ENCODE peak calls at places on chromosomes 6 and 20, in six cellular contexts. One of them, this sample, is unnamed.

GRCh38 chr20:32437391-32438074 is 79.4 kb downstream of the ASXL1 start:
- DNase-seq in NCI-H460: no peak
- DNase-seq in iPS-NIHi11: no peak
- DNase-seq in HTR-8/SVneo: no peak
- DNase-seq in activated gamma-delta T cell treated with Interleukin-2 at 50 U/mL for 16 hours: no peak
- DNase-seq in T-cell: no peak
- DNase-seq in this sample: no peak

GRCh38 chr6:122717350-122717749 is 62.2 kb upstream of the FABP7 start:
- DNase-seq in NCI-H460: no peak
- DNase-seq in activated gamma-delta T cell treated with Interleukin-2 at 50 U/mL for 16 hours: no peak
- DNase-seq in T-cell: no peak
- DNase-seq in iPS-NIHi11: peak
- DNase-seq in HTR-8/SVneo: no peak
- DNase-seq in this sample: peak

GRCh38 chr20:58143531-58143930 is 84.9 kb downstream of the ANKRD60 start:
- DNase-seq in activated gamma-delta T cell treated with Interleukin-2 at 50 U/mL for 16 hours: no peak
- DNase-seq in T-cell: no peak
- DNase-seq in iPS-NIHi11: no peak
- DNase-seq in NCI-H460: no peak
- DNase-seq in HTR-8/SVneo: no peak
- DNase-seq in this sample: no peak

GRCh38 chr6:137051790-137052472 is 7.2 kb upstream of the IL20RA start:
- DNase-seq in NCI-H460: no peak
- DNase-seq in T-cell: no peak
- DNase-seq in activated gamma-delta T cell treated with Interleukin-2 at 50 U/mL for 16 hours: no peak
- DNase-seq in HTR-8/SVneo: no peak
- DNase-seq in iPS-NIHi11: no peak
- DNase-seq in this sample: no peak

GRCh38 chr20:21090112-21090737 is 15.9 kb downstream of the LINC00237 start:
- DNase-seq in iPS-NIHi11: no peak
- DNase-seq in T-cell: no peak
- DNase-seq in HTR-8/SVneo: no peak
- DNase-seq in activated gamma-delta T cell treated with Interleukin-2 at 50 U/mL for 16 hours: no peak
- DNase-seq in NCI-H460: no peak
- DNase-seq in this sample: no peak

GRCh38 chr6:30955367-30956042 is 14.7 kb downstream of the MUCL3 start:
- DNase-seq in T-cell: peak
- DNase-seq in activated gamma-delta T cell treated with Interleukin-2 at 50 U/mL for 16 hours: peak
- DNase-seq in iPS-NIHi11: peak
- DNase-seq in HTR-8/SVneo: peak
- DNase-seq in NCI-H460: no peak
- DNase-seq in this sample: peak

GRCh38 chr20:44961024-44961866 is 1.0 kb upstream of the TOMM34 start:
- DNase-seq in NCI-H460: no peak
- DNase-seq in HTR-8/SVneo: peak
- DNase-seq in iPS-NIHi11: no peak
- DNase-seq in T-cell: no peak
- DNase-seq in activated gamma-delta T cell treated with Interleukin-2 at 50 U/mL for 16 hours: no peak
- DNase-seq in this sample: no peak

GRCh38 chr6:1908784-1909183 is 299.1 kb downstream of the FOXC1 start:
- DNase-seq in T-cell: no peak
- DNase-seq in HTR-8/SVneo: no peak
- DNase-seq in NCI-H460: no peak
- DNase-seq in activated gamma-delta T cell treated with Interleukin-2 at 50 U/mL for 16 hours: no peak
- DNase-seq in iPS-NIHi11: no peak
- DNase-seq in this sample: no peak

GRCh38 chr20:57657537-57658446 is 37.6 kb upstream of the ZBP1 start:
- DNase-seq in HTR-8/SVneo: no peak
- DNase-seq in activated gamma-delta T cell treated with Interleukin-2 at 50 U/mL for 16 hours: peak
- DNase-seq in T-cell: peak
- DNase-seq in iPS-NIHi11: peak
- DNase-seq in NCI-H460: no peak
- DNase-seq in this sample: no peak

GRCh38 chr6:31005249-31006020 is 4.8 kb upstream of the MUC22 start:
- DNase-seq in activated gamma-delta T cell treated with Interleukin-2 at 50 U/mL for 16 hours: no peak
- DNase-seq in NCI-H460: no peak
- DNase-seq in HTR-8/SVneo: no peak
- DNase-seq in T-cell: no peak
- DNase-seq in iPS-NIHi11: no peak
- DNase-seq in this sample: no peak

GRCh38 chr6:4253604-4254211 is 118.3 kb upstream of the ECI2 start:
- DNase-seq in NCI-H460: peak
- DNase-seq in HTR-8/SVneo: peak
- DNase-seq in T-cell: no peak
- DNase-seq in activated gamma-delta T cell treated with Interleukin-2 at 50 U/mL for 16 hours: no peak
- DNase-seq in iPS-NIHi11: no peak
- DNase-seq in this sample: peak

GRCh38 chr6:29720863-29721262 is 2.4 kb upstream of the HLA-F start:
- DNase-seq in T-cell: no peak
- DNase-seq in activated gamma-delta T cell treated with Interleukin-2 at 50 U/mL for 16 hours: no peak
- DNase-seq in NCI-H460: no peak
- DNase-seq in iPS-NIHi11: no peak
- DNase-seq in HTR-8/SVneo: no peak
- DNase-seq in this sample: no peak

GRCh38 chr6:137873273-137873762 is 6.3 kb downstream of the TNFAIP3 start:
- DNase-seq in activated gamma-delta T cell treated with Interleukin-2 at 50 U/mL for 16 hours: no peak
- DNase-seq in iPS-NIHi11: no peak
- DNase-seq in HTR-8/SVneo: no peak
- DNase-seq in NCI-H460: peak
- DNase-seq in T-cell: peak
- DNase-seq in this sample: peak

GRCh38 chr6:37339911-37340638 is 13.7 kb upstream of the RNF8 start:
- DNase-seq in NCI-H460: no peak
- DNase-seq in activated gamma-delta T cell treated with Interleukin-2 at 50 U/mL for 16 hours: no peak
- DNase-seq in T-cell: no peak
- DNase-seq in iPS-NIHi11: no peak
- DNase-seq in HTR-8/SVneo: no peak
- DNase-seq in this sample: peak

GRCh38 chr6:132663661-132664060 is 4.7 kb upstream of the TAAR1 start:
- DNase-seq in activated gamma-delta T cell treated with Interleukin-2 at 50 U/mL for 16 hours: no peak
- DNase-seq in T-cell: no peak
- DNase-seq in HTR-8/SVneo: no peak
- DNase-seq in NCI-H460: no peak
- DNase-seq in iPS-NIHi11: no peak
- DNase-seq in this sample: no peak

GRCh38 chr6:82298012-82298411 is 50.5 kb upstream of the IBTK start:
- DNase-seq in activated gamma-delta T cell treated with Interleukin-2 at 50 U/mL for 16 hours: no peak
- DNase-seq in T-cell: no peak
- DNase-seq in iPS-NIHi11: no peak
- DNase-seq in NCI-H460: no peak
- DNase-seq in HTR-8/SVneo: peak
- DNase-seq in this sample: no peak

GRCh38 chr6:133889557-133890301 is 816 bp downstream of the TCF21 start:
- DNase-seq in iPS-NIHi11: peak
- DNase-seq in activated gamma-delta T cell treated with Interleukin-2 at 50 U/mL for 16 hours: no peak
- DNase-seq in NCI-H460: no peak
- DNase-seq in T-cell: no peak
- DNase-seq in HTR-8/SVneo: peak
- DNase-seq in this sample: peak

GRCh38 chr6:169378620-169379381 is 125.2 kb upstream of the THBS2 start:
- DNase-seq in NCI-H460: no peak
- DNase-seq in HTR-8/SVneo: no peak
- DNase-seq in T-cell: no peak
- DNase-seq in activated gamma-delta T cell treated with Interleukin-2 at 50 U/mL for 16 hours: no peak
- DNase-seq in iPS-NIHi11: no peak
- DNase-seq in this sample: no peak

GRCh38 chr20:4021905-4022304 is 6.5 kb upstream of the RNF24 start:
- DNase-seq in iPS-NIHi11: no peak
- DNase-seq in T-cell: no peak
- DNase-seq in HTR-8/SVneo: no peak
- DNase-seq in activated gamma-delta T cell treated with Interleukin-2 at 50 U/mL for 16 hours: no peak
- DNase-seq in NCI-H460: no peak
- DNase-seq in this sample: peak

GRCh38 chr6:3261518-3261820 is 2.7 kb downstream of the PSMG4 start:
- DNase-seq in activated gamma-delta T cell treated with Interleukin-2 at 50 U/mL for 16 hours: no peak
- DNase-seq in NCI-H460: no peak
- DNase-seq in T-cell: no peak
- DNase-seq in HTR-8/SVneo: no peak
- DNase-seq in iPS-NIHi11: no peak
- DNase-seq in this sample: no peak

GRCh38 chr6:110566346-110567125 is 90.1 kb upstream of the SLC22A16 start:
- DNase-seq in NCI-H460: no peak
- DNase-seq in T-cell: no peak
- DNase-seq in activated gamma-delta T cell treated with Interleukin-2 at 50 U/mL for 16 hours: no peak
- DNase-seq in HTR-8/SVneo: no peak
- DNase-seq in iPS-NIHi11: no peak
- DNase-seq in this sample: peak

GRCh38 chr6:7912736-7913517 is 2.3 kb upstream of the TXNDC5 start:
- DNase-seq in NCI-H460: no peak
- DNase-seq in activated gamma-delta T cell treated with Interleukin-2 at 50 U/mL for 16 hours: no peak
- DNase-seq in iPS-NIHi11: no peak
- DNase-seq in HTR-8/SVneo: no peak
- DNase-seq in T-cell: no peak
- DNase-seq in this sample: no peak

GRCh38 chr6:139882234-139882633 is 507.8 kb upstream of the CITED2 start:
- DNase-seq in NCI-H460: no peak
- DNase-seq in HTR-8/SVneo: no peak
- DNase-seq in activated gamma-delta T cell treated with Interleukin-2 at 50 U/mL for 16 hours: no peak
- DNase-seq in iPS-NIHi11: no peak
- DNase-seq in T-cell: no peak
- DNase-seq in this sample: no peak

GRCh38 chr20:49379338-49379737 is 101.5 kb upstream of the ZNFX1 start:
- DNase-seq in T-cell: no peak
- DNase-seq in HTR-8/SVneo: no peak
- DNase-seq in NCI-H460: no peak
- DNase-seq in iPS-NIHi11: no peak
- DNase-seq in activated gamma-delta T cell treated with Interleukin-2 at 50 U/mL for 16 hours: no peak
- DNase-seq in this sample: no peak

GRCh38 chr6:55963301-55963700 is 87.9 kb upstream of the BMP5 start:
- DNase-seq in HTR-8/SVneo: no peak
- DNase-seq in activated gamma-delta T cell treated with Interleukin-2 at 50 U/mL for 16 hours: no peak
- DNase-seq in NCI-H460: no peak
- DNase-seq in iPS-NIHi11: peak
- DNase-seq in T-cell: no peak
- DNase-seq in this sample: peak

GRCh38 chr6:162736933-162737332 is 9.2 kb downstream of the PACRG start:
- DNase-seq in T-cell: no peak
- DNase-seq in iPS-NIHi11: no peak
- DNase-seq in NCI-H460: no peak
- DNase-seq in HTR-8/SVneo: no peak
- DNase-seq in activated gamma-delta T cell treated with Interleukin-2 at 50 U/mL for 16 hours: no peak
- DNase-seq in this sample: no peak

GRCh38 chr20:63611646-63612045 is 15.3 kb downstream of the GMEB2 start:
- DNase-seq in iPS-NIHi11: no peak
- DNase-seq in T-cell: no peak
- DNase-seq in activated gamma-delta T cell treated with Interleukin-2 at 50 U/mL for 16 hours: no peak
- DNase-seq in HTR-8/SVneo: no peak
- DNase-seq in NCI-H460: no peak
- DNase-seq in this sample: no peak

GRCh38 chr6:64505312-64505711 is 869.7 kb downstream of the PHF3 start:
- DNase-seq in NCI-H460: peak
- DNase-seq in iPS-NIHi11: peak
- DNase-seq in T-cell: no peak
- DNase-seq in HTR-8/SVneo: no peak
- DNase-seq in activated gamma-delta T cell treated with Interleukin-2 at 50 U/mL for 16 hours: no peak
- DNase-seq in this sample: no peak

GRCh38 chr6:77650098-77650663 is 2.7 kb upstream of the MEI4 start:
- DNase-seq in HTR-8/SVneo: no peak
- DNase-seq in iPS-NIHi11: peak
- DNase-seq in activated gamma-delta T cell treated with Interleukin-2 at 50 U/mL for 16 hours: no peak
- DNase-seq in T-cell: no peak
- DNase-seq in NCI-H460: no peak
- DNase-seq in this sample: no peak

GRCh38 chr20:17505664-17506517 is 25.3 kb downstream of the BFSP1 start:
- DNase-seq in NCI-H460: peak
- DNase-seq in HTR-8/SVneo: no peak
- DNase-seq in iPS-NIHi11: no peak
- DNase-seq in activated gamma-delta T cell treated with Interleukin-2 at 50 U/mL for 16 hours: peak
- DNase-seq in T-cell: peak
- DNase-seq in this sample: peak

GRCh38 chr6:106927531-106928398 is 46.8 kb downstream of the CD24 start:
- DNase-seq in iPS-NIHi11: peak
- DNase-seq in NCI-H460: peak
- DNase-seq in HTR-8/SVneo: peak
- DNase-seq in activated gamma-delta T cell treated with Interleukin-2 at 50 U/mL for 16 hours: no peak
- DNase-seq in T-cell: no peak
- DNase-seq in this sample: peak

GRCh38 chr6:10521104-10521808 is at the start of gene GCNT2:
- DNase-seq in HTR-8/SVneo: peak
- DNase-seq in T-cell: no peak
- DNase-seq in iPS-NIHi11: peak
- DNase-seq in activated gamma-delta T cell treated with Interleukin-2 at 50 U/mL for 16 hours: no peak
- DNase-seq in NCI-H460: peak
- DNase-seq in this sample: no peak

GRCh38 chr6:166728884-166729530 is 102.0 kb upstream of the RPS6KA2 start:
- DNase-seq in NCI-H460: no peak
- DNase-seq in T-cell: no peak
- DNase-seq in activated gamma-delta T cell treated with Interleukin-2 at 50 U/mL for 16 hours: no peak
- DNase-seq in iPS-NIHi11: no peak
- DNase-seq in HTR-8/SVneo: no peak
- DNase-seq in this sample: no peak

GRCh38 chr6:83092756-83093399 is 25.4 kb downstream of the DOP1A start:
- DNase-seq in activated gamma-delta T cell treated with Interleukin-2 at 50 U/mL for 16 hours: no peak
- DNase-seq in T-cell: no peak
- DNase-seq in HTR-8/SVneo: no peak
- DNase-seq in iPS-NIHi11: no peak
- DNase-seq in NCI-H460: no peak
- DNase-seq in this sample: peak

GRCh38 chr20:33472868-33473267 is 17.0 kb upstream of the CBFA2T2 start:
- DNase-seq in iPS-NIHi11: no peak
- DNase-seq in NCI-H460: no peak
- DNase-seq in HTR-8/SVneo: no peak
- DNase-seq in T-cell: no peak
- DNase-seq in activated gamma-delta T cell treated with Interleukin-2 at 50 U/mL for 16 hours: no peak
- DNase-seq in this sample: no peak

GRCh38 chr6:165574770-165575549 is 88.1 kb downstream of the PDE10A start:
- DNase-seq in HTR-8/SVneo: no peak
- DNase-seq in activated gamma-delta T cell treated with Interleukin-2 at 50 U/mL for 16 hours: no peak
- DNase-seq in iPS-NIHi11: no peak
- DNase-seq in NCI-H460: peak
- DNase-seq in T-cell: no peak
- DNase-seq in this sample: no peak